ENCODE peak calls at places on chromosomes 4 and X, in nine cellular contexts. One of them, this sample, is unnamed.

GRCh38 chr4:25481648-25482047 is 104.6 kb downstream of the ANAPC4 start:
- DNase-seq in stimulated activated CD4-positive, alpha-beta T cell treated with anti-CD3 and anti-CD28 coated beads, Interleukin-2, amount 100 ng/mL, for 48 hours: no peak
- DNase-seq in HFF-Myc: no peak
- DNase-seq in NCI-H1694: no peak
- DNase-seq in amygdala: no peak
- DNase-seq in omental fat pad: no peak
- DNase-seq in HS-5: no peak
- DNase-seq in Calu3: no peak
- DNase-seq in lung: no peak
- DNase-seq in this sample: no peak

GRCh38 chr4:127632420-127633403 is at the start of gene INTU:
- DNase-seq in omental fat pad: peak
- DNase-seq in lung: peak
- DNase-seq in HFF-Myc: peak
- DNase-seq in stimulated activated CD4-positive, alpha-beta T cell treated with anti-CD3 and anti-CD28 coated beads, Interleukin-2, amount 100 ng/mL, for 48 hours: no peak
- DNase-seq in NCI-H1694: peak
- DNase-seq in amygdala: peak
- DNase-seq in Calu3: peak
- DNase-seq in HS-5: peak
- DNase-seq in this sample: peak

GRCh38 chrX:106707771-106708454 is 18.6 kb upstream of the RNF128 start:
- DNase-seq in omental fat pad: no peak
- DNase-seq in HS-5: peak
- DNase-seq in stimulated activated CD4-positive, alpha-beta T cell treated with anti-CD3 and anti-CD28 coated beads, Interleukin-2, amount 100 ng/mL, for 48 hours: no peak
- DNase-seq in NCI-H1694: no peak
- DNase-seq in amygdala: no peak
- DNase-seq in lung: no peak
- DNase-seq in HFF-Myc: peak
- DNase-seq in Calu3: no peak
- DNase-seq in this sample: no peak

GRCh38 chr4:86560447-86560846 is 33.7 kb upstream of the PTPN13 start:
- DNase-seq in NCI-H1694: no peak
- DNase-seq in stimulated activated CD4-positive, alpha-beta T cell treated with anti-CD3 and anti-CD28 coated beads, Interleukin-2, amount 100 ng/mL, for 48 hours: no peak
- DNase-seq in omental fat pad: no peak
- DNase-seq in Calu3: no peak
- DNase-seq in amygdala: no peak
- DNase-seq in HS-5: no peak
- DNase-seq in lung: no peak
- DNase-seq in HFF-Myc: no peak
- DNase-seq in this sample: no peak

GRCh38 chr4:26936284-26937065 is 75.8 kb downstream of the STIM2 start:
- DNase-seq in lung: no peak
- DNase-seq in HS-5: no peak
- DNase-seq in amygdala: no peak
- DNase-seq in HFF-Myc: no peak
- DNase-seq in NCI-H1694: no peak
- DNase-seq in stimulated activated CD4-positive, alpha-beta T cell treated with anti-CD3 and anti-CD28 coated beads, Interleukin-2, amount 100 ng/mL, for 48 hours: no peak
- DNase-seq in Calu3: peak
- DNase-seq in omental fat pad: no peak
- DNase-seq in this sample: no peak

GRCh38 chrX:46676399-46677351 is 82.2 kb downstream of the SLC9A7 start:
- DNase-seq in lung: no peak
- DNase-seq in NCI-H1694: no peak
- DNase-seq in omental fat pad: no peak
- DNase-seq in Calu3: no peak
- DNase-seq in HFF-Myc: no peak
- DNase-seq in HS-5: no peak
- DNase-seq in stimulated activated CD4-positive, alpha-beta T cell treated with anti-CD3 and anti-CD28 coated beads, Interleukin-2, amount 100 ng/mL, for 48 hours: no peak
- DNase-seq in amygdala: no peak
- DNase-seq in this sample: no peak

GRCh38 chr4:184358521-184359232 is 115.7 kb downstream of the IRF2 start:
- DNase-seq in HS-5: no peak
- DNase-seq in amygdala: no peak
- DNase-seq in HFF-Myc: no peak
- DNase-seq in omental fat pad: no peak
- DNase-seq in NCI-H1694: no peak
- DNase-seq in stimulated activated CD4-positive, alpha-beta T cell treated with anti-CD3 and anti-CD28 coated beads, Interleukin-2, amount 100 ng/mL, for 48 hours: no peak
- DNase-seq in Calu3: no peak
- DNase-seq in lung: no peak
- DNase-seq in this sample: no peak

GRCh38 chrX:45633419-45633818 is 432.7 kb upstream of the DIPK2B start:
- DNase-seq in omental fat pad: no peak
- DNase-seq in HFF-Myc: no peak
- DNase-seq in stimulated activated CD4-positive, alpha-beta T cell treated with anti-CD3 and anti-CD28 coated beads, Interleukin-2, amount 100 ng/mL, for 48 hours: no peak
- DNase-seq in amygdala: no peak
- DNase-seq in HS-5: no peak
- DNase-seq in lung: no peak
- DNase-seq in NCI-H1694: no peak
- DNase-seq in Calu3: no peak
- DNase-seq in this sample: no peak

GRCh38 chr4:80717204-80717603 is 313.3 kb upstream of the BMP3 start:
- DNase-seq in omental fat pad: no peak
- DNase-seq in amygdala: no peak
- DNase-seq in lung: no peak
- DNase-seq in HFF-Myc: no peak
- DNase-seq in Calu3: no peak
- DNase-seq in HS-5: no peak
- DNase-seq in stimulated activated CD4-positive, alpha-beta T cell treated with anti-CD3 and anti-CD28 coated beads, Interleukin-2, amount 100 ng/mL, for 48 hours: no peak
- DNase-seq in NCI-H1694: no peak
- DNase-seq in this sample: no peak

GRCh38 chrX:105017641-105018040 is 202.9 kb downstream of the TEX13A start:
- DNase-seq in HS-5: no peak
- DNase-seq in amygdala: no peak
- DNase-seq in omental fat pad: no peak
- DNase-seq in lung: no peak
- DNase-seq in Calu3: no peak
- DNase-seq in HFF-Myc: no peak
- DNase-seq in NCI-H1694: no peak
- DNase-seq in stimulated activated CD4-positive, alpha-beta T cell treated with anti-CD3 and anti-CD28 coated beads, Interleukin-2, amount 100 ng/mL, for 48 hours: no peak
- DNase-seq in this sample: no peak

GRCh38 chrX:8724176-8724757 is 7.7 kb downstream of the ANOS1 start:
- DNase-seq in amygdala: no peak
- DNase-seq in NCI-H1694: no peak
- DNase-seq in lung: no peak
- DNase-seq in HS-5: no peak
- DNase-seq in Calu3: no peak
- DNase-seq in stimulated activated CD4-positive, alpha-beta T cell treated with anti-CD3 and anti-CD28 coated beads, Interleukin-2, amount 100 ng/mL, for 48 hours: no peak
- DNase-seq in omental fat pad: no peak
- DNase-seq in HFF-Myc: no peak
- DNase-seq in this sample: no peak

GRCh38 chr4:145881991-145882390 is 56.6 kb downstream of the ZNF827 start:
- DNase-seq in HFF-Myc: no peak
- DNase-seq in amygdala: peak
- DNase-seq in NCI-H1694: no peak
- DNase-seq in omental fat pad: no peak
- DNase-seq in HS-5: no peak
- DNase-seq in Calu3: peak
- DNase-seq in stimulated activated CD4-positive, alpha-beta T cell treated with anti-CD3 and anti-CD28 coated beads, Interleukin-2, amount 100 ng/mL, for 48 hours: no peak
- DNase-seq in lung: peak
- DNase-seq in this sample: no peak

GRCh38 chrX:72394518-72395163 is 88.9 kb upstream of the CITED1 start:
- DNase-seq in HFF-Myc: no peak
- DNase-seq in HS-5: no peak
- DNase-seq in stimulated activated CD4-positive, alpha-beta T cell treated with anti-CD3 and anti-CD28 coated beads, Interleukin-2, amount 100 ng/mL, for 48 hours: no peak
- DNase-seq in NCI-H1694: no peak
- DNase-seq in Calu3: no peak
- DNase-seq in lung: no peak
- DNase-seq in omental fat pad: no peak
- DNase-seq in amygdala: no peak
- DNase-seq in this sample: no peak

GRCh38 chrX:69050051-69050785 is 115.0 kb downstream of the PJA1 start:
- DNase-seq in lung: peak
- DNase-seq in amygdala: no peak
- DNase-seq in HS-5: no peak
- DNase-seq in Calu3: no peak
- DNase-seq in HFF-Myc: no peak
- DNase-seq in NCI-H1694: no peak
- DNase-seq in omental fat pad: no peak
- DNase-seq in stimulated activated CD4-positive, alpha-beta T cell treated with anti-CD3 and anti-CD28 coated beads, Interleukin-2, amount 100 ng/mL, for 48 hours: no peak
- DNase-seq in this sample: no peak

GRCh38 chr4:101158136-101158485 is 189.2 kb downstream of the PPP3CA start:
- DNase-seq in Calu3: no peak
- DNase-seq in HS-5: no peak
- DNase-seq in amygdala: peak
- DNase-seq in lung: no peak
- DNase-seq in stimulated activated CD4-positive, alpha-beta T cell treated with anti-CD3 and anti-CD28 coated beads, Interleukin-2, amount 100 ng/mL, for 48 hours: no peak
- DNase-seq in HFF-Myc: no peak
- DNase-seq in omental fat pad: no peak
- DNase-seq in NCI-H1694: no peak
- DNase-seq in this sample: no peak

GRCh38 chr4:104826171-104826570 is 320.5 kb upstream of the TET2 start:
- DNase-seq in HS-5: no peak
- DNase-seq in Calu3: peak
- DNase-seq in NCI-H1694: no peak
- DNase-seq in omental fat pad: no peak
- DNase-seq in amygdala: no peak
- DNase-seq in lung: no peak
- DNase-seq in HFF-Myc: no peak
- DNase-seq in stimulated activated CD4-positive, alpha-beta T cell treated with anti-CD3 and anti-CD28 coated beads, Interleukin-2, amount 100 ng/mL, for 48 hours: no peak
- DNase-seq in this sample: no peak

GRCh38 chr4:53128959-53129358 is 236.9 kb downstream of the SCFD2 start:
- DNase-seq in HS-5: no peak
- DNase-seq in NCI-H1694: no peak
- DNase-seq in stimulated activated CD4-positive, alpha-beta T cell treated with anti-CD3 and anti-CD28 coated beads, Interleukin-2, amount 100 ng/mL, for 48 hours: no peak
- DNase-seq in HFF-Myc: no peak
- DNase-seq in amygdala: no peak
- DNase-seq in lung: no peak
- DNase-seq in omental fat pad: no peak
- DNase-seq in Calu3: no peak
- DNase-seq in this sample: no peak

GRCh38 chr4:80036949-80037348 is 36.1 kb downstream of the ANTXR2 start:
- DNase-seq in amygdala: no peak
- DNase-seq in lung: no peak
- DNase-seq in omental fat pad: no peak
- DNase-seq in NCI-H1694: no peak
- DNase-seq in Calu3: no peak
- DNase-seq in stimulated activated CD4-positive, alpha-beta T cell treated with anti-CD3 and anti-CD28 coated beads, Interleukin-2, amount 100 ng/mL, for 48 hours: no peak
- DNase-seq in HFF-Myc: peak
- DNase-seq in HS-5: peak
- DNase-seq in this sample: no peak

GRCh38 chr4:123463869-123464268 is 67.3 kb downstream of the SPRY1 start:
- DNase-seq in NCI-H1694: no peak
- DNase-seq in HFF-Myc: no peak
- DNase-seq in Calu3: no peak
- DNase-seq in omental fat pad: no peak
- DNase-seq in stimulated activated CD4-positive, alpha-beta T cell treated with anti-CD3 and anti-CD28 coated beads, Interleukin-2, amount 100 ng/mL, for 48 hours: no peak
- DNase-seq in amygdala: no peak
- DNase-seq in HS-5: no peak
- DNase-seq in lung: no peak
- DNase-seq in this sample: no peak

GRCh38 chrX:19552793-19553192 is 37.5 kb upstream of the MAP3K15 start:
- DNase-seq in Calu3: no peak
- DNase-seq in NCI-H1694: no peak
- DNase-seq in lung: no peak
- DNase-seq in HS-5: no peak
- DNase-seq in stimulated activated CD4-positive, alpha-beta T cell treated with anti-CD3 and anti-CD28 coated beads, Interleukin-2, amount 100 ng/mL, for 48 hours: no peak
- DNase-seq in HFF-Myc: no peak
- DNase-seq in amygdala: no peak
- DNase-seq in omental fat pad: no peak
- DNase-seq in this sample: no peak

GRCh38 chr4:145043306-145043705 is 54.7 kb downstream of the ANAPC10 start:
- DNase-seq in omental fat pad: no peak
- DNase-seq in HS-5: no peak
- DNase-seq in amygdala: no peak
- DNase-seq in HFF-Myc: no peak
- DNase-seq in NCI-H1694: no peak
- DNase-seq in Calu3: no peak
- DNase-seq in lung: no peak
- DNase-seq in stimulated activated CD4-positive, alpha-beta T cell treated with anti-CD3 and anti-CD28 coated beads, Interleukin-2, amount 100 ng/mL, for 48 hours: no peak
- DNase-seq in this sample: no peak

GRCh38 chr4:169314906-169315305 is 44.1 kb upstream of the SH3RF1 start:
- DNase-seq in stimulated activated CD4-positive, alpha-beta T cell treated with anti-CD3 and anti-CD28 coated beads, Interleukin-2, amount 100 ng/mL, for 48 hours: no peak
- DNase-seq in HS-5: peak
- DNase-seq in omental fat pad: no peak
- DNase-seq in NCI-H1694: peak
- DNase-seq in amygdala: peak
- DNase-seq in HFF-Myc: peak
- DNase-seq in Calu3: peak
- DNase-seq in lung: peak
- DNase-seq in this sample: peak

GRCh38 chr4:161143375-161143774 is 1020.4 kb downstream of the FSTL5 start:
- DNase-seq in HS-5: no peak
- DNase-seq in amygdala: no peak
- DNase-seq in omental fat pad: no peak
- DNase-seq in Calu3: no peak
- DNase-seq in NCI-H1694: no peak
- DNase-seq in HFF-Myc: no peak
- DNase-seq in stimulated activated CD4-positive, alpha-beta T cell treated with anti-CD3 and anti-CD28 coated beads, Interleukin-2, amount 100 ng/mL, for 48 hours: no peak
- DNase-seq in lung: no peak
- DNase-seq in this sample: no peak

GRCh38 chr4:6956434-6957147 is 47.0 kb downstream of the TBC1D14 start:
- DNase-seq in omental fat pad: no peak
- DNase-seq in Calu3: no peak
- DNase-seq in amygdala: no peak
- DNase-seq in NCI-H1694: no peak
- DNase-seq in HFF-Myc: no peak
- DNase-seq in stimulated activated CD4-positive, alpha-beta T cell treated with anti-CD3 and anti-CD28 coated beads, Interleukin-2, amount 100 ng/mL, for 48 hours: no peak
- DNase-seq in HS-5: no peak
- DNase-seq in lung: no peak
- DNase-seq in this sample: no peak

GRCh38 chr4:5472166-5472565 is 236.2 kb downstream of the EVC2 start:
- DNase-seq in HS-5: no peak
- DNase-seq in stimulated activated CD4-positive, alpha-beta T cell treated with anti-CD3 and anti-CD28 coated beads, Interleukin-2, amount 100 ng/mL, for 48 hours: no peak
- DNase-seq in omental fat pad: no peak
- DNase-seq in lung: no peak
- DNase-seq in HFF-Myc: no peak
- DNase-seq in amygdala: no peak
- DNase-seq in Calu3: no peak
- DNase-seq in NCI-H1694: no peak
- DNase-seq in this sample: no peak

GRCh38 chr4:55214172-55214571 is 88.8 kb upstream of the KDR start:
- DNase-seq in HFF-Myc: no peak
- DNase-seq in lung: no peak
- DNase-seq in stimulated activated CD4-positive, alpha-beta T cell treated with anti-CD3 and anti-CD28 coated beads, Interleukin-2, amount 100 ng/mL, for 48 hours: no peak
- DNase-seq in HS-5: no peak
- DNase-seq in NCI-H1694: no peak
- DNase-seq in omental fat pad: no peak
- DNase-seq in Calu3: no peak
- DNase-seq in amygdala: no peak
- DNase-seq in this sample: no peak

GRCh38 chr4:64584981-64585557 is 175.8 kb upstream of the TECRL start:
- DNase-seq in omental fat pad: no peak
- DNase-seq in lung: no peak
- DNase-seq in Calu3: no peak
- DNase-seq in NCI-H1694: peak
- DNase-seq in HS-5: no peak
- DNase-seq in amygdala: no peak
- DNase-seq in HFF-Myc: peak
- DNase-seq in stimulated activated CD4-positive, alpha-beta T cell treated with anti-CD3 and anti-CD28 coated beads, Interleukin-2, amount 100 ng/mL, for 48 hours: no peak
- DNase-seq in this sample: peak

GRCh38 chrX:19867411-19867732 is 20.0 kb downstream of the SH3KBP1 start:
- DNase-seq in lung: no peak
- DNase-seq in stimulated activated CD4-positive, alpha-beta T cell treated with anti-CD3 and anti-CD28 coated beads, Interleukin-2, amount 100 ng/mL, for 48 hours: no peak
- DNase-seq in amygdala: no peak
- DNase-seq in HFF-Myc: no peak
- DNase-seq in NCI-H1694: no peak
- DNase-seq in Calu3: no peak
- DNase-seq in omental fat pad: no peak
- DNase-seq in HS-5: no peak
- DNase-seq in this sample: no peak

This sample was measured in DMS 273 treated with DMSO at 0.1 percent for 48 hours.